ENCODE peak calls at places on chromosomes 2 and 18, in ten cellular contexts. C is fibroblast of lung, P is Peyer's patch, V is dermis blood vessel endothelial cell, U is left cardiac atrium, X is non-pigmented ciliary epithelial cell, Q is NCI-H1105, F is cardiac muscle cell, S is HEK293T, M is adrenal gland. I is an unnamed sample.

GRCh38 chr2:190718652-190719526 is 70.0 kb downstream of the NAB1 start:
- DNase-seq in X (no peak), C (peak), Q (no peak), V (peak), F (peak), U (peak), S (no peak), M (peak), P (no peak), I (peak)

GRCh38 chr2:241422350-241422749 is 66.3 kb downstream of the FARP2 start:
- DNase-seq in P (no peak), F (no peak), V (no peak), X (no peak), C (no peak), M (no peak), Q (no peak), S (no peak), U (no peak), I (no peak)

GRCh38 chr2:163850036-163850435 is 114.2 kb upstream of the FIGN start:
- DNase-seq in F (no peak), V (no peak), C (no peak), M (no peak), S (no peak), P (no peak), X (no peak), U (no peak), Q (no peak), I (no peak)

GRCh38 chr2:152335016-152335850 is at the start of gene FMNL2:
- DNase-seq in V (peak), F (peak), S (peak), U (peak), X (no peak), P (peak), Q (peak), C (peak), M (peak), I (peak)

GRCh38 chr2:170145675-170146432 is 32.1 kb upstream of the MYO3B start:
- DNase-seq in V (no peak), Q (no peak), M (no peak), U (no peak), S (no peak), C (no peak), P (no peak), F (no peak), X (no peak), I (no peak)

GRCh38 chr2:39787950-39788349 is 8.9 kb upstream of the THUMPD2 start:
- DNase-seq in U (no peak), C (no peak), F (no peak), Q (no peak), M (no peak), P (no peak), X (no peak), V (no peak), S (no peak), I (no peak)

GRCh38 chr2:117917223-117917917 is 96.5 kb downstream of the CCDC93 start:
- DNase-seq in U (no peak), F (peak), P (no peak), V (peak), S (no peak), Q (no peak), M (no peak), C (no peak), X (no peak), I (peak)

GRCh38 chr2:138291805-138292204 is 209.8 kb upstream of the SPOPL start:
- DNase-seq in X (no peak), C (no peak), V (no peak), Q (no peak), S (no peak), P (no peak), F (no peak), U (no peak), M (no peak), I (no peak)

GRCh38 chr2:209682646-209683045 is 89.0 kb upstream of the UNC80 start:
- DNase-seq in F (no peak), M (no peak), X (no peak), C (no peak), U (no peak), P (no peak), Q (no peak), V (no peak), S (no peak), I (no peak)

GRCh38 chr18:49360582-49360981 is 99.9 kb downstream of the DYM start:
- DNase-seq in U (no peak), Q (no peak), S (no peak), M (no peak), X (no peak), V (no peak), C (no peak), F (no peak), P (no peak), I (no peak)

GRCh38 chr18:42182728-42183700 is 228.0 kb downstream of the PIK3C3 start:
- DNase-seq in Q (no peak), V (no peak), P (no peak), X (no peak), C (peak), U (no peak), S (no peak), F (peak), M (no peak), I (no peak)

GRCh38 chr2:213016984-213017351 is 134.4 kb downstream of the IKZF2 start:
- DNase-seq in V (no peak), X (no peak), F (peak), C (peak), S (no peak), M (no peak), P (no peak), Q (no peak), U (no peak), I (no peak)

GRCh38 chr18:62131305-62131909 is 55.4 kb downstream of the PIGN start:
- DNase-seq in F (peak), Q (peak), V (peak), P (peak), S (peak), M (peak), X (peak), C (peak), U (peak), I (peak)

GRCh38 chr2:179106342-179107178 is 56.6 kb upstream of the CCDC141 start:
- DNase-seq in U (peak), M (peak), S (no peak), X (peak), C (peak), Q (peak), V (peak), P (no peak), F (peak), I (peak)

GRCh38 chr2:20015482-20016083 is 3.1 kb upstream of the MATN3 start:
- DNase-seq in U (no peak), Q (peak), M (no peak), X (no peak), P (no peak), S (peak), C (peak), F (peak), V (peak), I (peak)

GRCh38 chr2:37566517-37566961 is 104.9 kb downstream of the CDC42EP3 start:
- DNase-seq in X (no peak), U (no peak), F (no peak), P (no peak), M (no peak), V (peak), Q (no peak), C (peak), S (no peak), I (peak)

GRCh38 chr2:217223222-217223930 is 363.5 kb upstream of the TNP1 start:
- DNase-seq in F (peak), C (peak), S (no peak), M (no peak), V (peak), X (peak), P (no peak), Q (no peak), U (peak), I (peak)

GRCh38 chr2:40230717-40231300 is 221.1 kb downstream of the SLC8A1 start:
- DNase-seq in M (no peak), X (no peak), S (no peak), Q (no peak), U (no peak), V (no peak), F (peak), C (no peak), P (no peak), I (no peak)

GRCh38 chr2:48312126-48312525 is 217.8 kb upstream of the STON1 start:
- DNase-seq in U (no peak), X (no peak), F (no peak), Q (peak), P (no peak), M (no peak), V (no peak), S (no peak), C (peak), I (no peak)

GRCh38 chr18:44195394-44196140 is 485.1 kb upstream of the SETBP1 start:
- DNase-seq in X (no peak), P (no peak), Q (no peak), U (no peak), V (no peak), C (no peak), S (no peak), M (no peak), F (no peak), I (no peak)

GRCh38 chr2:110114007-110114591 is 1.5 kb downstream of the MALL start:
- DNase-seq in C (peak), S (no peak), Q (no peak), M (no peak), U (peak), X (no peak), V (peak), P (no peak), F (no peak), I (peak)

GRCh38 chr2:2187196-2187595 is 143.9 kb downstream of the MYT1L start:
- DNase-seq in V (no peak), M (no peak), C (no peak), Q (peak), P (no peak), F (no peak), U (no peak), S (no peak), X (no peak), I (no peak)

GRCh38 chr18:40789286-40789685 is 1165.7 kb upstream of the PIK3C3 start:
- DNase-seq in U (no peak), X (no peak), Q (no peak), V (no peak), F (no peak), S (no peak), M (no peak), C (peak), P (no peak), I (no peak)

GRCh38 chr18:39635966-39636365 is 2070.4 kb upstream of the CELF4 start:
- DNase-seq in X (no peak), Q (no peak), P (no peak), S (no peak), V (no peak), F (peak), M (no peak), C (peak), U (no peak), I (no peak)

GRCh38 chr2:225282858-225283693 is 116.4 kb upstream of the NYAP2 start:
- DNase-seq in V (peak), U (no peak), X (peak), C (peak), P (no peak), F (peak), Q (peak), M (peak), S (peak), I (peak)

GRCh38 chr2:191571163-191571769 is 106.7 kb upstream of the NABP1 start:
- DNase-seq in M (no peak), X (no peak), V (peak), F (peak), P (no peak), U (no peak), C (peak), S (peak), Q (no peak), I (peak)

GRCh38 chr2:237213325-237214040 is 127.8 kb downstream of the COPS8 start:
- DNase-seq in Q (no peak), U (peak), M (peak), V (no peak), C (peak), S (no peak), X (no peak), P (no peak), F (peak), I (peak)

GRCh38 chr2:237574894-237575868 is 8.8 kb downstream of the PRLH start:
- DNase-seq in X (no peak), M (no peak), P (no peak), U (peak), F (peak), S (no peak), V (peak), C (peak), Q (no peak), I (peak)